ENCODE peak calls at places on chromosome 18, in eight cellular contexts. Q, A, Y, H, G, D, M and N are unnamed samples.

GRCh38 chr18:75230210-75231052 is 19.8 kb downstream of the TSHZ1 start:
- DNase-seq in Q (no peak), G (no peak), Y (no peak), M (no peak), A (no peak), H (no peak), D (no peak), N (no peak)

GRCh38 chr18:2642771-2643170 is 12.8 kb upstream of the SMCHD1 start:
- DNase-seq in Y (no peak), M (no peak), H (no peak), Q (no peak), A (no peak), D (no peak), G (no peak), N (no peak)

GRCh38 chr18:6997802-6998201 is 119.8 kb downstream of the LAMA1 start:
- DNase-seq in H (no peak), M (no peak), D (no peak), Y (no peak), A (no peak), G (no peak), Q (no peak), N (no peak)

GRCh38 chr18:32974421-32975165 is 201.8 kb upstream of the KLHL14 start:
- DNase-seq in Y (no peak), M (no peak), D (no peak), H (no peak), A (no peak), Q (no peak), G (no peak), N (peak)

GRCh38 chr18:48941672-48942071 is 9.1 kb downstream of the SMAD7 start:
- DNase-seq in M (no peak), A (peak), H (no peak), G (no peak), Y (no peak), D (no peak), Q (no peak), N (no peak)

GRCh38 chr18:52588916-52589315 is 248.9 kb downstream of the DCC start:
- DNase-seq in M (no peak), Y (no peak), A (no peak), G (no peak), D (no peak), Q (no peak), H (peak), N (no peak)

GRCh38 chr18:47881752-47882455 is 48.6 kb downstream of the SMAD2 start:
- DNase-seq in M (peak), G (no peak), Y (peak), H (peak), Q (no peak), D (no peak), A (no peak), N (no peak)

GRCh38 chr18:50313873-50314460 is 26.5 kb upstream of the CXXC1 start:
- DNase-seq in M (no peak), Q (no peak), Y (no peak), A (no peak), D (no peak), G (no peak), H (no peak), N (no peak)

GRCh38 chr18:63155169-63155852 is 164.3 kb downstream of the BCL2 start:
- DNase-seq in Y (peak), Q (peak), A (peak), M (peak), H (peak), G (peak), D (peak), N (peak)
- TF ChIP-seq CTCF in Y (peak), Q (peak), A (peak), M (peak), H (peak), G (peak), D (peak), N (peak)

DNA sequence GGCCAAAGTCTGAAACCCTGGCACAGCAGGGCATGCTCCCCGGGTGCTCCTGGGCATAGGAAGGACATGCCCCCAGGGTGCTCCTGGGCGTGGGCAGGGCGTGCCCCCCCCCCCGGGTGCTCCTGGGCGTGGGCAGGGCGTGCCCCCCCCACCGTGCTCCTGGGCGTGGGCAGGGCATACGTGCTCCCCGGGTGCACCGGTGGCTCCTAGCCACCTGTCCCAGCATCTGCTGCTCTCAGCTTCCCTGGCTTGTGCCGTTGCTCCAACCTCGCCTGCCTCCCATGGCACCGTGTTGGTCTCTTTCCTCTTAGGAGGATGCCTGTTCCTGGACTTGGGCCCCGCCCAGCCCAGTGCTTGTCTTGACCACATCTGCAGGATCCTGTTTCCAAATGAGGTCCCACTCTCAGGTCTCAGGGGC is 95.6 kb upstream of the CTDP1 start:
- DNase-seq in Y (no peak), Q (no peak), D (no peak), A (peak), M (no peak), G (no peak), H (no peak), N (no peak)
- H3K4me3 ChIP-seq in Y (no peak), Q (no peak), D (no peak), A (no peak), M (no peak), G (no peak), H (no peak), N (no peak)

GRCh38 chr18:9474983-9475642 is at the start of gene RALBP1:
- DNase-seq in H (peak), Q (peak), M (peak), D (peak), G (peak), A (peak), Y (peak), N (peak)
- TF ChIP-seq CTCF in H (no peak), Q (no peak), M (no peak), D (no peak), G (peak), A (no peak), Y (no peak), N (no peak)

GRCh38 chr18:26546170-26546874 is 2.0 kb downstream of the KCTD1 start:
- DNase-seq in M (peak), H (peak), Q (no peak), A (no peak), G (no peak), Y (no peak), D (no peak), N (no peak)
- H3K4me3 ChIP-seq in M (peak), H (peak), Q (no peak), A (no peak), G (peak), Y (no peak), D (no peak), N (no peak)

DNA sequence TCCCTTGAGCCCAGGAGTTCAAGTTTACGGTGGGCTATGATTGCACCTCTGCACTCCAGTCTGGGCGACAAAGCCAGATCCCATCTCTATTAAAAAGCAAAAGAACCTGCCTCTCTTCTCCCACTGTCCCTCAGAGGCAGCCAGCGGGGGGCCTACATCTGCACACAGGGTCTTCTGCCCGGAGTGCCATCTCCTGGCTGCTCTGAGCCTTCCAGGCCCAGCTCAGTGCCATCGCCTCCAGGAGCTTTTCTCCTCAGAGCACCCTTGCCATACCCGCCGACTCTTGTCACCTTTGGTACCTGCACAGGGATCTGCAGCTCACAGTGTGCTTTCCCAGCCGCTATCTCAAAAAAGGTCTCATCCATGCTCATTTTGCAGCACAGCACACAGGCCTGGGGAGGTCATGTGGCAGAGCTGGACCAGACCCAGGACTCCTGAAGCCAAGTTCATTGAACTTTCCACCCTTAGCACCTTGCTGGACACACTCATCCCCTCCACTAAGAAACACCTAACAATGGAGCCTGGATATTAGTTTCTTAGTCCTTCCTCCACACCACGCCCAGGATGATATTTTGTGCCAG is 186.3 kb downstream of the HAUS1 start:
- DNase-seq in G (no peak), D (no peak), A (no peak), Q (no peak), M (no peak), Y (no peak), H (no peak), N (no peak)
- TF ChIP-seq CTCF in G (no peak), D (no peak), A (no peak), Q (no peak), M (no peak), Y (no peak), H (no peak), N (no peak)

DNA sequence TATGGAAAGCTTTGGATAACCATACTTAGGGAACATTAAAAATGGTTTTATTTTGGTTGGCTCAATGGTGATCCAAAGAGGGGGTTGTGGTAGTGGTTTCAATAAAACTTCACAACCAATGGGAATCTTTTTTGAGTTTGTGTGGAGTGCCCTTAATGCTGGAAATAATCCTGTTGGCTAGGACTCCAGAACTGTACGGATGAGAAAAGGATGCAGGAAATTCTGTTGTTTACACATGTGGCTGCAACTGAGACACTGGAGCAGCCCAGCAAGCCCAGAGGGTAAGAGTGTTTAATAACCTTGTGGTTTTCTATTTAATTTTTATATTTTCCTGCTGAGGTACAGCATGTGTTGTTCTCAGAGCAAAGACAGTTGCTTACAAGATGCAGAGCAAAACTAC is at the start of gene CCDC102B:
- DNase-seq in Q (no peak), A (no peak), M (no peak), Y (no peak), G (no peak), H (no peak), D (no peak), N (no peak)
- H3K4me3 ChIP-seq in Q (no peak), A (no peak), M (no peak), Y (no peak), G (no peak), H (no peak), D (no peak), N (no peak)

DNA sequence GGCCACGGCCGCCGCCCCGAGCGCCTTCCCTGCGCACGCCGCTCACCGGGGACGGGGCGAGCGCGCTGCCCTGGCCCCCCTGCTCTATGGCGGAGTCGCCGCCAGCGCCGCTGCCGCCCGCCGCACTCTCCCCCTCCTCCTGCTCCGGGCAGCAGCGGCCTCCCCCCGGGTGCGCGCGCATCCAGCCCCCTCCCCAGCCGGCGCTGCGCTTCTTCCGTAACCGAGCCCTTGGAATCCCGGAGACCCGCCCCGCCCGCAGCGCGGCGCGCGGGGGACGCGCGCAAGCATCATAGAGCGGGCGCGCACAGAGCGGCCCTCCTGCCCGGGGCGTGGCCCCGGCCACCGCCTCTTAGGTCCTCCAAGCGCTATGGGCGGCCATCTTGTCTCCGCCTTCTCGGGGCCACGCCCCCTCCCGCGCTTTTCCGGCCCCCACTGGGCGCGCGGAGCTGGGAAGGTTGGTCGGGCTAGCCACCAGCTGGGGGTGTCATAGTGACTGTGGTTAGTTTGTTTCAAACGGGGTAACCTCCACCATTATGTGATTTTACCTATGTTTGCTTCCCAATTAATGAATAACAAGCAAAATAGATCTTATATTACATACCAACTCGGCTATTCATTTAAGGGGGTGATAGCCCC is at the start of gene MBD2:
- DNase-seq in D (peak), A (peak), Y (peak), M (peak), Q (peak), G (peak), H (peak), N (peak)
- TF ChIP-seq CTCF in D (no peak), A (no peak), Y (peak), M (no peak), Q (no peak), G (peak), H (no peak), N (no peak)